ENCODE peak calls at places on chromosomes 2 and 18, in seven cellular contexts. C, K, M, G, O, T and S are unnamed samples.

GRCh38 chr2:69774984-69775982 is 33.3 kb downstream of the ANXA4 start:
- DNase-seq in C (no peak), K (no peak), M (no peak), G (no peak), O (no peak), T (no peak), S (no peak)

GRCh38 chr2:126796931-126797621 is 101.6 kb upstream of the TEX51 start:
- DNase-seq in C (no peak), K (no peak), M (no peak), G (no peak), O (no peak), T (no peak), S (no peak)

GRCh38 chr18:54767094-54767493 is 61.2 kb upstream of the RAB27B start:
- DNase-seq in C (peak), K (no peak), M (no peak), G (no peak), O (no peak), T (no peak), S (peak)

GRCh38 chr2:231671617-231672350 is 36.5 kb upstream of the PTMA start:
- DNase-seq in C (peak), K (no peak), M (no peak), G (no peak), O (no peak), T (peak), S (peak)

GRCh38 chr2:134433469-134433868 is 179.6 kb downstream of the MGAT5 start:
- DNase-seq in C (no peak), K (no peak), M (no peak), G (no peak), O (no peak), T (no peak), S (no peak)

GRCh38 chr2:182522428-182522896 is 95.6 kb upstream of the PDE1A start:
- DNase-seq in C (no peak), K (no peak), M (no peak), G (no peak), O (no peak), T (no peak), S (no peak)

GRCh38 chr2:101398026-101398830 is 10.9 kb upstream of the CREG2 start:
- DNase-seq in C (no peak), K (no peak), M (no peak), G (no peak), O (no peak), T (no peak), S (no peak)

GRCh38 chr2:220006152-220006551 is 378.7 kb downstream of the SLC4A3 start:
- DNase-seq in C (no peak), K (no peak), M (no peak), G (no peak), O (no peak), T (no peak), S (no peak)

GRCh38 chr2:162317058-162317742 is 1.3 kb downstream of the IFIH1 start:
- DNase-seq in C (no peak), K (no peak), M (no peak), G (no peak), O (no peak), T (no peak), S (no peak)

GRCh38 chr2:128868686-128869551 is 550.3 kb upstream of the HS6ST1 start:
- DNase-seq in C (no peak), K (no peak), M (no peak), G (no peak), O (no peak), T (no peak), S (no peak)

GRCh38 chr2:68458962-68459361 is 8.1 kb downstream of the FBXO48 start:
- DNase-seq in C (no peak), K (no peak), M (no peak), G (no peak), O (no peak), T (no peak), S (no peak)

GRCh38 chr18:71678144-71678543 is 866.0 kb downstream of the CBLN2 start:
- DNase-seq in C (no peak), K (no peak), M (no peak), G (no peak), O (no peak), T (no peak), S (no peak)

DNA sequence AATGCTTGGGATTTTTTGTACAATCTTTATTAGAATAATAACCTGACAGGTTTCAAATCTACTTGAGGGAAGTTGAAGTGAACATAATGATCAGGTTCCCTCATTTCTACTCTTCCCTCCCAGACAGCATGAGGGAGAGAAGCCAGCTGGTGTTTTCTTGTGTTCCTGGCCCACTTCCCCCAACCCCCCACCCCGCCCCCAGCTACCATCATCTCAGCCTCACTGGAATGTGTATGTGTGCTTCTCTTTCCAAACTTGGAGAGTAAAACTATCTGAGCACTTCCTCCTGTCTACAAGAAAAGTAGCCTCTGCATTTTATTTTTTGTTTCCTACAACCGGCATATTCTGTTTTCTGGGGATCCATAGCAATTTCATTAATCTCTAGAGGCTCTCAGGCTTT is 53.7 kb upstream of the GRHL1 start:
- DNase-seq in C (no peak), K (no peak), M (no peak), G (no peak), O (no peak), T (no peak), S (no peak)
- TF ChIP-seq JUND in C (no peak), K (no peak), M (no peak), G (no peak), O (no peak), T (no peak), S (no peak)

GRCh38 chr2:239382384-239382880 is 18.4 kb downstream of the HDAC4 start:
- DNase-seq in C (no peak), K (no peak), M (no peak), G (no peak), O (no peak), T (no peak), S (no peak)
- TF ChIP-seq JUND in C (no peak), K (no peak), M (no peak), G (no peak), O (no peak), T (no peak), S (no peak)

GRCh38 chr18:812123-812672 is at the start of gene YES1:
- DNase-seq in C (peak), K (peak), M (peak), G (peak), O (peak), T (no peak), S (peak)

GRCh38 chr18:812673-813404 is 797 bp upstream of the YES1 start:
- DNase-seq in C (peak), K (peak), M (peak), G (peak), O (peak), T (peak), S (peak)

GRCh38 chr18:809985-810642 is 1.9 kb downstream of the YES1 start:
- DNase-seq in C (no peak), K (no peak), M (no peak), G (no peak), O (no peak), T (peak), S (no peak)

GRCh38 chr18:813405-814071 is 1.5 kb upstream of the YES1 start:
- DNase-seq in C (no peak), K (peak), M (no peak), G (no peak), O (no peak), T (no peak), S (no peak)

GRCh38 chr18:811192-812122 is 585 bp downstream of the YES1 start:
- DNase-seq in C (no peak), K (peak), M (no peak), G (no peak), O (peak), T (no peak), S (peak)
- TF ChIP-seq JUND in C (no peak), K (no peak), M (no peak), G (no peak), O (no peak), T (no peak), S (no peak)

GRCh38 chr2:160367887-160368286 is 125.7 kb downstream of the RBMS1 start:
- DNase-seq in C (no peak), K (no peak), M (no peak), G (no peak), O (no peak), T (peak), S (no peak)

GRCh38 chr2:160362521-160362920 is 131.1 kb downstream of the RBMS1 start:
- DNase-seq in C (no peak), K (no peak), M (no peak), G (no peak), O (no peak), T (no peak), S (no peak)

GRCh38 chr2:160368988-160369935 is 124.3 kb downstream of the RBMS1 start:
- DNase-seq in C (no peak), K (no peak), M (no peak), G (no peak), O (no peak), T (no peak), S (no peak)

GRCh38 chr2:160363961-160364733 is 129.5 kb downstream of the RBMS1 start:
- DNase-seq in C (no peak), K (no peak), M (no peak), G (no peak), O (no peak), T (no peak), S (no peak)

GRCh38 chr2:160365691-160366367 is 127.8 kb downstream of the RBMS1 start:
- DNase-seq in C (no peak), K (no peak), M (no peak), G (no peak), O (no peak), T (no peak), S (no peak)
- TF ChIP-seq JUND in C (no peak), K (no peak), M (no peak), G (no peak), O (no peak), T (no peak), S (no peak)

DNA sequence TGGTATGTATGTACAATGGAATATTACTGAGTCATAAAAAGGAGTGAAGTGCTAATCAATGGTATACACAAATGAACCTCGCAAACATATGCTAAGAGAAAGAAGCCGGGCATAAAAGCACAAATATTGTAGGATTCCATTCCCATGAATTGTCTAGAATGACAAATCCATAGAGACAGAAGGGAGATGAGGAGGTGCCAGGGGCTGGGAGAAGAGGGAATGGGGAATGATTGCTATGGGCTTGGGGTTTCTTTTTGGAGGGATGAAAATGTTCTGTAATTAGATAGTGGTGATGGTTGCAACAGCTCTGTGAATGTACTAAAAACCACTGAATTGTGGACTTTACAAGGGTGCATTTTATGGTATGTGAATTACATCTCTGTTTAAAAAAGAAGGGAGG is 73.5 kb downstream of the GLI2 start:
- DNase-seq in C (no peak), K (no peak), M (no peak), G (no peak), O (no peak), T (no peak), S (no peak)
- TF ChIP-seq JUND in C (no peak), K (no peak), M (no peak), G (no peak), O (no peak), T (no peak), S (no peak)

DNA sequence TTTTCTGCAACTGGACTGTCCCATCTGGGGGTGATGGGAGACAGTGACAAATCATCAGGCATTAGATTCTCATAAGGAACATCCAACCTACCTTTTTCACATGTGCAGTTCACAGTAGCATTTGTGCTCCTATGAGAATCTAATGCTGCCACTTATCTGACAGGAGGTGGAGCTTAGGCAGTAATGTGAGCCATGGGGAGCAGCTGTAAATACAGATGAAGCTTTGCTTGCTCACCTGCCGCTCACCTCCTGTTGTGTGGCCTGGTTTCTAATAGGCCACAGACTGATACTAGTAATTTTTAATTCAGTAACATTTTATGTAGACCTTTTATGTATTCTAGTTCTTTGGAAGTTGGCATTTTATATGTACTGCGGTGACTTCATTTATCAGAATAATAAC is 180.1 kb upstream of the SPOPL start:
- DNase-seq in C (no peak), K (no peak), M (no peak), G (no peak), O (no peak), T (no peak), S (no peak)
- TF ChIP-seq JUND in C (no peak), K (no peak), M (no peak), G (no peak), O (no peak), T (no peak), S (no peak)

GRCh38 chr18:13611058-13611615 is 115.2 kb downstream of the FAM210A start:
- DNase-seq in C (no peak), K (no peak), M (no peak), G (peak), O (no peak), T (no peak), S (no peak)

GRCh38 chr18:13610517-13610916 is 115.8 kb downstream of the FAM210A start:
- DNase-seq in C (no peak), K (no peak), M (no peak), G (no peak), O (no peak), T (no peak), S (no peak)

GRCh38 chr18:13606589-13607254 is 119.6 kb downstream of the FAM210A start:
- DNase-seq in C (no peak), K (no peak), M (no peak), G (no peak), O (no peak), T (no peak), S (no peak)

GRCh38 chr18:13611616-13612110 is 114.7 kb downstream of the FAM210A start:
- DNase-seq in C (no peak), K (no peak), M (no peak), G (peak), O (no peak), T (no peak), S (no peak)

GRCh38 chr18:13608791-13609552 is 117.4 kb downstream of the FAM210A start:
- DNase-seq in C (no peak), K (no peak), M (no peak), G (no peak), O (no peak), T (no peak), S (no peak)
- TF ChIP-seq JUND in C (no peak), K (no peak), M (no peak), G (no peak), O (no peak), T (no peak), S (no peak)

GRCh38 chr2:47519147-47519537 is 116.2 kb downstream of the MSH2 start:
- DNase-seq in C (no peak), K (no peak), M (no peak), G (no peak), O (no peak), T (no peak), S (no peak)
- TF ChIP-seq JUND in C (no peak), K (no peak), M (no peak), G (no peak), O (no peak), T (no peak), S (no peak)

GRCh38 chr18:58004317-58004716 is 39.7 kb upstream of the NEDD4L start:
- DNase-seq in C (peak), K (no peak), M (peak), G (no peak), O (no peak), T (no peak), S (no peak)
- TF ChIP-seq JUND in C (no peak), K (no peak), M (peak), G (peak), O (no peak), T (no peak), S (no peak)

DNA sequence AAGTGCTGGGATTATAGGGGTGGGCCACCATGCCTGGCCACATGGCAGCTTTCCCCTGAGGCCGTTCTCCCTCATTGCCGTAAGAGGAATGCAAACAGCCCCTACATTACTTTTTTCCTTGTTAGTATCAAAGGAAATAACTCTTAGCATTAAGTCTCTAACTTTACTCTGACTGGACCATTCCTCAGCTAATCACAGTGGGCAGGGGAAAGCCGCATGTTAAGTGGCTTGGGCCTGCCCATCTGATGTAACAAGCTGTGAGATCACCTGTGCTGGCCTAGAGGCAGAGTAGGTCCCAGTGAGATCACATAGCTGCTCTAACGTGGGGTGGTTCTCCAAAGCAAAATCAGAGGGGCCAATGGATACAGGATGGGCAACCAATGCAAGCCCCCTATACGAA is 5.9 kb upstream of the MOCOS start:
- DNase-seq in C (peak), K (no peak), M (no peak), G (no peak), O (no peak), T (no peak), S (no peak)
- TF ChIP-seq JUND in C (no peak), K (no peak), M (no peak), G (no peak), O (no peak), T (no peak), S (no peak)